ENCODE peak calls at places on chromosomes 12 and 14, in eight cellular contexts. L is BE2C; O is AG10803; C is mucosa of descending colon; U is activated CD8-positive, alpha-beta T cell treated with anti-CD3 and anti-CD28 coated beads for 36 hours; Y is CD4-positive, alpha-beta T cell; S is psoas muscle; M is WTC11. P is an unnamed sample.

GRCh38 chr12:12722351-12723146 is 5.4 kb downstream of the CDKN1B start:
- DNase-seq in C (no peak), U (no peak), L (no peak), O (no peak), M (no peak), S (no peak), Y (no peak), P (no peak)

GRCh38 chr14:76769636-76770292 is 8.5 kb downstream of the VASH1 start:
- DNase-seq in Y (no peak), C (no peak), L (no peak), U (no peak), M (no peak), O (no peak), S (no peak), P (no peak)

GRCh38 chr12:121796855-121797751 is 3.6 kb upstream of the RHOF start:
- DNase-seq in L (peak), U (no peak), S (peak), C (peak), O (peak), M (peak), Y (no peak), P (peak)

GRCh38 chr12:106145539-106146447 is 7.0 kb upstream of the NUAK1 start:
- DNase-seq in Y (no peak), U (no peak), C (peak), O (peak), L (no peak), M (no peak), S (no peak), P (no peak)

GRCh38 chr14:24250354-24250753 is 7.9 kb upstream of the TINF2 start:
- DNase-seq in U (no peak), C (no peak), L (no peak), O (no peak), S (no peak), Y (no peak), M (no peak), P (no peak)

GRCh38 chr14:65095633-65096205 is 6.6 kb downstream of the MAX start:
- DNase-seq in Y (no peak), C (no peak), L (peak), U (no peak), O (peak), S (peak), M (no peak), P (no peak)

GRCh38 chr14:55980970-55981369 is 137.2 kb upstream of the PELI2 start:
- DNase-seq in U (no peak), O (no peak), M (no peak), L (no peak), S (no peak), C (no peak), Y (no peak), P (no peak)

GRCh38 chr12:99212275-99212674 is 435.3 kb upstream of the GARIN6 start:
- DNase-seq in Y (no peak), M (no peak), L (no peak), C (no peak), S (no peak), O (no peak), U (no peak), P (no peak)

GRCh38 chr14:102507891-102508312 is 1.7 kb downstream of the ANKRD9 start:
- DNase-seq in O (no peak), L (no peak), C (peak), U (no peak), M (no peak), Y (no peak), S (no peak), P (no peak)

GRCh38 chr12:113262710-113263109 is 41.4 kb downstream of the TPCN1 start:
- DNase-seq in O (peak), U (no peak), M (no peak), L (no peak), S (no peak), C (no peak), Y (no peak), P (no peak)

GRCh38 chr12:47504775-47505446 is 200.9 kb downstream of the RPAP3 start:
- DNase-seq in S (no peak), U (no peak), Y (no peak), C (no peak), L (no peak), O (peak), M (no peak), P (no peak)

GRCh38 chr12:54053625-54054441 is at the start of gene HOXC4:
- DNase-seq in O (no peak), Y (no peak), C (no peak), L (peak), M (peak), U (peak), S (no peak), P (no peak)

GRCh38 chr12:124745468-124745890 is 118.2 kb downstream of the SCARB1 start:
- DNase-seq in S (no peak), C (no peak), Y (no peak), L (no peak), M (no peak), O (no peak), U (no peak), P (no peak)

GRCh38 chr12:40240779-40241178 is 16.0 kb downstream of the LRRK2 start:
- DNase-seq in L (no peak), U (no peak), S (no peak), O (no peak), Y (no peak), C (no peak), M (no peak), P (no peak)

GRCh38 chr12:81128930-81129554 is 51.2 kb downstream of the ACSS3 start:
- DNase-seq in M (peak), S (no peak), C (no peak), U (peak), O (peak), Y (no peak), L (peak), P (no peak)

GRCh38 chr12:53053223-53054111 is 3.6 kb downstream of the TNS2 start:
- DNase-seq in Y (peak), U (peak), M (peak), O (no peak), S (no peak), C (peak), L (no peak), P (no peak)

GRCh38 chr12:121787063-121787774 is 6.3 kb downstream of the RHOF start:
- DNase-seq in Y (no peak), O (no peak), L (no peak), C (peak), M (no peak), S (no peak), U (peak), P (no peak)

GRCh38 chr14:29156096-29156495 is 389.5 kb downstream of the FOXG1 start:
- DNase-seq in S (no peak), Y (no peak), U (no peak), C (no peak), O (no peak), M (no peak), L (no peak), P (no peak)

GRCh38 chr12:106894774-106895173 is 60.9 kb upstream of the TMEM263 start:
- DNase-seq in Y (no peak), L (no peak), C (no peak), M (no peak), U (no peak), S (no peak), O (no peak), P (no peak)

GRCh38 chr12:43444940-43445564 is 107.0 kb downstream of the ADAMTS20 start:
- DNase-seq in L (peak), U (peak), O (peak), Y (peak), S (no peak), M (peak), C (no peak), P (no peak)

GRCh38 chr12:130714091-130714590 is 2.0 kb downstream of the RIMBP2 start:
- DNase-seq in S (no peak), U (no peak), M (no peak), O (no peak), Y (no peak), C (no peak), L (peak), P (no peak)

GRCh38 chr12:97536353-97536752 is 73.7 kb downstream of the RMST start:
- DNase-seq in C (no peak), M (no peak), U (no peak), O (no peak), S (no peak), L (no peak), Y (no peak), P (no peak)

GRCh38 chr12:65695077-65695865 is 129.0 kb upstream of the HMGA2 start:
- DNase-seq in Y (no peak), O (peak), C (no peak), S (peak), L (no peak), M (no peak), U (no peak), P (peak)

GRCh38 chr14:56273949-56274348 is 155.7 kb downstream of the PELI2 start:
- DNase-seq in S (no peak), L (no peak), M (no peak), Y (no peak), C (no peak), O (peak), U (no peak), P (no peak)

GRCh38 chr12:11621797-11622423 is 27.6 kb upstream of the ETV6 start:
- DNase-seq in M (no peak), C (no peak), S (no peak), O (no peak), U (peak), L (peak), Y (peak), P (no peak)
- TF ChIP-seq CTCF in M (no peak), C (no peak), S (peak), O (peak), U (no peak), L (peak), Y (peak), P (no peak)

GRCh38 chr14:104801284-104802119 is 601 bp downstream of the ZBTB42 start:
- DNase-seq in L (peak), C (no peak), O (no peak), S (no peak), Y (no peak), M (no peak), U (no peak), P (no peak)

GRCh38 chr14:104798300-104799238 is 2.3 kb upstream of the ZBTB42 start:
- DNase-seq in L (no peak), C (no peak), S (no peak), O (no peak), M (no peak), U (no peak), Y (no peak), P (no peak)

GRCh38 chr14:104799239-104799599 is 1.7 kb upstream of the ZBTB42 start:
- DNase-seq in O (no peak), L (no peak), S (no peak), M (no peak), U (no peak), C (no peak), Y (no peak), P (no peak)

GRCh38 chr14:104800600-104801283 is at the start of gene ZBTB42:
- DNase-seq in L (peak), S (peak), Y (peak), C (peak), M (peak), O (peak), U (peak), P (no peak)

DNA sequence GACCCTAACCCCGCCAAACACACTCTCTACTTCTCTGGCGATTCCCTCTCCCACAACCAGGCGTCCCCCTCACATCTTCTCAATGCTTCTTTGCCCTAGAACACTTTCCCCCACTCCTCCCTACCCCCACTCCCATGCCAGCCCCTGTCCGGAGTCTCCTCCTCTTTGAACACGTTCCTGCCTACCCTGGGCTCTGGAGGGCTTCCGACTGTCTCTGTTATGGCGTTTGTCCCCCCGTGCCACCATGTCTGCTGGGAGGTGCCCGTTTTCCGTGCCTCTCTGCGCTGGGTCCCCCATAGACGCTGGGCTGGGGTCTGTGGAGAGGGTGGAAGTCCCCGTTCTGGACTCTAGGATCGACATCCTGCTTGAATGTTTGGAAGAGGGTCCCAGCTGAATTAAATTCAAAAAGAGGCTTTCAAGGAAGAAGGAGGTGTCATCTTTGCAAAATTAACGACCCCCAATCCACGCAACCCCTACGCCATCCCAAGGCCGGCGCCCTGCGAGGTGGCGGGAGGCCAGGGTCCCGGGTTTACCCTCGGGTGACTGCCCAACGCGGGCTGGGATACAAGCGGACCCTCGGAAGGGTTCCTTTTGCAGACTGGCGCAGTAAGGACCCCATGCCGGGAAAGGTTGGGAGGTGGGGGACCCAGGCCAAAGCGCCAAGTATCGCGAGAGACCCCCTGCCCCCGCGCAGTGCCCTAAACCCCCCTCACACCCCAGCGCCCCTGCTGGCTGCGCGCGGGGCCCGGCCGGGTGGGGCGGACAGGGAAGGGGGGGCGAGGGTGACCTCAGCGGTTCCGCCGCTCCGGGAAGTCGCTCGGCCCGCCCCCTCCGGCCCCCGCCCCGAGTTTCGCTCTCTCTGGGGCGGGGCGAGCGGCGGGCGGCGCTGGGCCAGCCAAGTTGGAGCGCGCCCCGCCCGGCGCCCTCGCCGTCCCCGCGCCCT is 973 bp upstream of the ZBTB42 start:
- DNase-seq in O (peak), Y (peak), S (peak), L (peak), M (peak), U (peak), C (peak), P (peak)
- TF ChIP-seq CTCF in O (peak), Y (peak), S (peak), L (peak), M (no peak), U (peak), C (no peak), P (peak)

DNA sequence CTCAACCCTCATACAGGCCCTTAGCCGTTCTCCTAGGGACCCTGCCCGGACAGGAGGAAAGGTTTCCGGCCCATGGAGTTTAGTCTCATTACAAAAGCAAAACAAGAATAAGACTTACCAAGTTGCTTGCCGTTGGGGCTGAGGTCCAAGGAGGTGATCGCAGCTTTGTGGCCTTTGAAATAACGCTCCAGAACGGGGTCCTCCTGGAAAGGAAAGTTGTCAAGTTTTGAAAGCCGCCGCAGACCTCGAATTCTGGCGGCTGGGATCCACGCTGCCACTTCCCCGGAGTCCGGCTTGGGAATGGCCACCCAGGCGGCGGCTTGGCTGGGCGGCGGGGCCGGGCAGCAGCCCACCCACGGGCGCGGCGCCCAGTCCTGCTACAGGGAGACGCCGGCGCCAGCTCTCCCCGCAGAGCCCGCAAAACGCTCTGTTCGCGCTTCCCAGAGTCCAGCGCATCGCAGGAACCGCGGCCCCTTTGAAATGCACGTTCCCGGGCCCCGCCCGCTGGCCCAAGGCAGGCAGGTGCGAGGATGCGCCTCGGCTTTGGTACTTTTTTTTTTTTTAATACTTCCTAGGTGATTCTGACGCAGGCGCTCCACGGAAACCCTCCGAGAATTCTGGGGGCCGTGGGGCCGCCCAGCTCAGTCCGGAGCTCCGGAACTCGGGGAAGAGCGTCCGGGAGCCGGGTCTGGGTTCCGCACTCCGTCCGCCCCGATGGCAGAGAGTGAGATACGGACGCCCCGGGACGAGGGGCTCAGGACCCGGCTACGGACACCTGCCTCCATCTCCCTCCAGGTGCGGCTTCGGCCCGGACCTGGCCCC is 617 bp upstream of the GALNT4 start:
- DNase-seq in C (peak), S (peak), L (peak), Y (no peak), O (peak), U (peak), M (peak), P (no peak)
- TF ChIP-seq CTCF in C (no peak), S (no peak), L (no peak), Y (peak), O (no peak), U (no peak), M (peak), P (peak)

GRCh38 chr12:5963515-5963914 is 18.5 kb upstream of the ANO2 start:
- DNase-seq in U (no peak), O (no peak), Y (no peak), S (no peak), C (no peak), M (no peak), L (no peak), P (no peak)
- TF ChIP-seq CTCF in U (no peak), O (no peak), Y (no peak), S (no peak), C (no peak), M (no peak), L (no peak), P (no peak)